ENCODE peak calls at places on chromosomes 16 and 17, in five cellular contexts. E is H1, H is H9, G is mesendoderm, J is IMR-90. K is an unnamed sample.

GRCh38 chr16:57532251-57532625 is 4.1 kb downstream of the CCDC102A start:
- DNase-seq in E (peak), G (no peak), H (no peak), J (no peak), K (no peak)

GRCh38 chr16:89422905-89423630 is 67.3 kb downstream of the ANKRD11 start:
- DNase-seq in J (peak), G (no peak), E (no peak), H (no peak), K (no peak)

GRCh38 chr17:44005865-44006580 is 1.6 kb downstream of the NAGS start:
- DNase-seq in H (peak), G (peak), J (no peak), E (peak), K (no peak)

GRCh38 chr17:46071796-46072195 is 72.7 kb downstream of the STH start:
- DNase-seq in E (no peak), H (no peak), G (peak), J (no peak), K (no peak)

GRCh38 chr16:35733971-35734702 is 2274.7 kb downstream of the TP53TG3F start:
- DNase-seq in H (no peak), E (no peak), J (no peak), G (no peak), K (no peak)

GRCh38 chr17:71325886-71326285 is 794.9 kb upstream of the SOX9 start:
- DNase-seq in J (no peak), E (no peak), H (no peak), G (no peak), K (no peak)

GRCh38 chr17:28547623-28548416 is 4.6 kb downstream of the UNC119 start:
- DNase-seq in J (peak), H (peak), E (peak), G (peak), K (peak)

GRCh38 chr17:11880714-11881113 is 116.6 kb downstream of the ZNF18 start:
- DNase-seq in G (peak), H (no peak), E (no peak), J (no peak), K (no peak)

GRCh38 chr17:79797492-79798295 is 817 bp upstream of the CBX8 start:
- DNase-seq in G (peak), H (no peak), E (peak), J (no peak), K (no peak)

GRCh38 chr17:66540131-66540781 is 237.8 kb downstream of the PRKCA start:
- DNase-seq in J (peak), G (peak), E (peak), H (peak), K (peak)

GRCh38 chr16:74275031-74275636 is 21.5 kb upstream of the PSMD7 start:
- DNase-seq in J (peak), G (no peak), E (no peak), H (no peak), K (no peak)

GRCh38 chr16:17404903-17405691 is 65.7 kb downstream of the XYLT1 start:
- DNase-seq in E (no peak), J (peak), H (no peak), G (no peak), K (no peak)

GRCh38 chr16:85481738-85482137 is 131.4 kb upstream of the GSE1 start:
- DNase-seq in G (no peak), H (no peak), E (no peak), J (no peak), K (no peak)

GRCh38 chr16:85477801-85478363 is 135.2 kb upstream of the GSE1 start:
- DNase-seq in H (no peak), J (no peak), G (no peak), E (no peak), K (no peak)

GRCh38 chr16:85480727-85481101 is 132.4 kb upstream of the GSE1 start:
- DNase-seq in J (no peak), G (no peak), E (no peak), H (no peak), K (no peak)

GRCh38 chr16:85481206-85481605 is 131.9 kb upstream of the GSE1 start:
- DNase-seq in E (no peak), G (no peak), J (no peak), H (no peak), K (no peak)

GRCh38 chr16:85479972-85480726 is 133.0 kb upstream of the GSE1 start:
- DNase-seq in E (peak), J (no peak), H (peak), G (peak), K (no peak)
- H2BK15ac ChIP-seq in E (no peak), J (no peak), H (no peak), G (no peak), K (peak)

GRCh38 chr17:7850118-7850504 is 4.8 kb upstream of the TMEM88 start:
- DNase-seq in E (no peak), G (no peak), J (no peak), H (no peak), K (no peak)

GRCh38 chr17:7852262-7852670 is 2.6 kb upstream of the TMEM88 start:
- DNase-seq in G (no peak), J (no peak), H (no peak), E (no peak), K (no peak)

GRCh38 chr17:7852919-7853692 is 1.8 kb upstream of the TMEM88 start:
- DNase-seq in J (no peak), E (peak), H (peak), G (peak), K (no peak)

GRCh38 chr17:7850970-7851437 is 3.9 kb upstream of the TMEM88 start:
- DNase-seq in H (no peak), J (no peak), E (no peak), G (no peak), K (no peak)

DNA sequence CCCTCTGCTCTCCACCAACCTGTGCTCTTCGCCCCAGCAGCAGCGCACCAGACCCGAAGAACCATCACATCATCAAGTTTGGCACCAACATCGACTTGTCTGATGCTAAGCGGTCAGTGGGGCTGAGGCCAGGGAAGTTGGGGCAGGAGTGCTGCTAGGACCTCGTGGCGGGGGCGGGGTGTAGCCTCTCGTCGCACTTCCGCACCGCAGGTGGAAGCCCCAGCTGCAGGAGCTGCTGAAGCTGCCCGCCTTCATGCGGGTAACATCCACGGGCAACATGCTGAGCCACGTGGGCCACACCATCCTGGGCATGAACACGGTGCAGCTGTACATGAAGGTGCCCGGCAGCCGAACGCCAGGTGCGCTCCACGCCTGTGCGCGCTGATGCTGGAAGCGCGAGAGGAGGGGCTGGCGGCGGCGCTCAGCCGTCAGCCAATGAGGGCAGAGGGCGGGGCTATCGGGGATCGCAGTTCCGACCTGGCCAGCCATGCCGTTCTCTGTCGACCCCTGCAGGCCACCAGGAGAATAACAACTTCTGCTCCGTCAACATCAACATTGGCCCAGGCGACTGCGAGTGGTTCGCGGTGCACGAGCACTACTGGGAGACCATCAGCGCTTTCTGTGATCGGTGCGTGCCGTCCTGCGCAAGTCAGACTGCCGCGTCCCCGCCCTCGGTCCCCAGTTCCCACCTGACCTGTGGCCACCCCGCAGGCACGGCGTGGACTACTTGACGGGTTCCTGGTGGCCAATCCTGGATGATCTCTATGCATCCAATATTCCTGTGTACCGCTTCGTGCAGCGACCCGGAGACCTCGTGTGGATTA is 3.2 kb upstream of the TMEM88 start:
- DNase-seq in E (peak), G (peak), J (peak), H (peak), K (peak)
- H4K8ac ChIP-seq in E (no peak), G (no peak), J (no peak), H (no peak), K (peak)

GRCh38 chr17:78343433-78344201 is 16.3 kb downstream of the SOCS3 start:
- DNase-seq in J (no peak), E (no peak), H (peak), G (no peak), K (no peak)

GRCh38 chr17:78344666-78345065 is 15.2 kb downstream of the SOCS3 start:
- DNase-seq in E (no peak), J (no peak), G (no peak), H (peak), K (no peak)

GRCh38 chr17:78345791-78346494 is 13.9 kb downstream of the SOCS3 start:
- DNase-seq in H (no peak), J (no peak), G (no peak), E (no peak), K (no peak)

GRCh38 chr17:78346605-78347250 is 13.1 kb downstream of the SOCS3 start:
- DNase-seq in J (peak), G (no peak), H (no peak), E (no peak), K (no peak)

GRCh38 chr17:78345172-78345571 is 14.7 kb downstream of the SOCS3 start:
- DNase-seq in G (no peak), E (no peak), J (no peak), H (peak), K (no peak)
- H2BK15ac ChIP-seq in G (no peak), E (no peak), J (peak), H (no peak), K (peak)

DNA sequence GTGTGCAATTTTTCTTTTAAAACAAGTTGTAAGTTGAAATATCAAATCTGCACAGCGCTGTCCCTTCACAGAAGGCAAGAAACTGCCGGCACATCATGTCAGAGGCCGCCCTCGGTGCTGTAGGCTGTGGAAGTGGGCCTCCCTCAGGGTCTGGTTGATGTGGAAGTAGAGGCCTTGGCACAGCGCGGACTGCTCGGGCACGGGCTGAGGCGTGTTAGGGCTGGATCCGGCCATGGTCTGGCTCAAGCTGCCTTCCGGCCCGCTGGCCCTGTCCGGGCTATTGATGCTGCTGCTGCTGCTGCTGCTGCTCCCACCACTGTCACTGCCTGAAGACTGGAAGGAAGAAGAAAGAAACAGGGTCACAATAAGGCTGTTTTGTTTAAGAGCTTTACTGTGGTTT is 16.6 kb downstream of the COG1 start:
- DNase-seq in E (no peak), J (no peak), H (no peak), G (no peak), K (no peak)
- H4K8ac ChIP-seq in E (no peak), J (no peak), H (no peak), G (no peak), K (no peak)

DNA sequence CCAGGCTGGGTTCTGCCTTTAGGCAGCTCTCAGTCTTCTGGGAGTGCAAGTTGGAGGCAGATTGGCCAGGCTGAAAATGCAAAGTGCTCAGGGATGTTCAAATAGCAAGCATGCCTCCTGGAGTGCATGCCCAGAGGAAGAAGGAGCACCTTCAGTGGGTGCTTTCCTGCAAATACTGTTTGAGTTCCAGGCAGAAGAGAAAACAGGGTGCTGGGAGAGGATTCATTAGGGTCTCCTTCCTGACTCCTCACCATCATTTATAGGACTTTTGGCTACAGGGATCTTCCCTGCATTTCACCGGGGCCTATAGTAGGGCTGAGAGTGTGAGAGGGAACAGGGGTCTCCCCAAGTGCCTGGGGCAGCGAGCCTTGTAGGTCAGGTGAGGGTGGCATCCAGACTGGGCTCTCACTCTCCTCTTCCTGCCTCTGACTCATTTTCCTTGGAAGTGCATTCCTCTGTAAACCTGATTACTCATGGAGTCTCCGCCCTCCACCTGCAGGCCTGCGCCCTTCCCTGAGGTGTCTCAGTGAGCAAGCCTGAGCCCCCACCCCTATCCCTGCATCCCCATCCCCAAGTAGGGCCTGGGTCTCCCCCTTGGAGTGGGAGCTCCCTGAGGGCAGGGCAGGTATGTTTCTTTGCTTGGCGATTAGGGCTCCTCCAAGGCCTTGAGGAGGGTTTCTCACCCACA is 17.1 kb upstream of the TNS4 start:
- DNase-seq in E (no peak), J (no peak), H (peak), G (peak), K (no peak)
- H2BK15ac ChIP-seq in E (no peak), J (peak), H (no peak), G (no peak), K (no peak)

DNA sequence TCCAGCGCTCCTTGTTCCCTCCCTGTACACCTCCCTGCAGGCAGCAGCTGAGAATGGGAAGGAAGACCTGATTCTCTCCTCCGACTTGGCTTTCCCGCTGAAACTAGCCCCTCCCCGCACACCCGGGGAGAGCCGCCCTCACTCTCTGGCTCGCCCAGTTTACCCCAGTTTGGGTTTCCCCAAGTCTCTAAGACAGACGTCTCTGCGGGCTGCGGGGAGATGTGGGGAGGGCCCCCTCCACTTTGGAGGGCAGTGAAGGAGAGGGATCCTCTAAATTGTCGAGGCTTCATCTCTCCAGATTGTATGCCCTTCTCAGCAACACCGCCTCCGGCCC is 797 bp downstream of the GRB7 start:
- DNase-seq in G (peak), J (no peak), E (peak), H (peak), K (no peak)
- H4K8ac ChIP-seq in G (no peak), J (no peak), E (peak), H (no peak), K (no peak)

GRCh38 chr17:4073983-4074830 is 68.6 kb downstream of the ZZEF1 start:
- DNase-seq in J (no peak), E (no peak), H (no peak), G (no peak), K (no peak)
- H2BK15ac ChIP-seq in J (no peak), E (no peak), H (no peak), G (no peak), K (no peak)

DNA sequence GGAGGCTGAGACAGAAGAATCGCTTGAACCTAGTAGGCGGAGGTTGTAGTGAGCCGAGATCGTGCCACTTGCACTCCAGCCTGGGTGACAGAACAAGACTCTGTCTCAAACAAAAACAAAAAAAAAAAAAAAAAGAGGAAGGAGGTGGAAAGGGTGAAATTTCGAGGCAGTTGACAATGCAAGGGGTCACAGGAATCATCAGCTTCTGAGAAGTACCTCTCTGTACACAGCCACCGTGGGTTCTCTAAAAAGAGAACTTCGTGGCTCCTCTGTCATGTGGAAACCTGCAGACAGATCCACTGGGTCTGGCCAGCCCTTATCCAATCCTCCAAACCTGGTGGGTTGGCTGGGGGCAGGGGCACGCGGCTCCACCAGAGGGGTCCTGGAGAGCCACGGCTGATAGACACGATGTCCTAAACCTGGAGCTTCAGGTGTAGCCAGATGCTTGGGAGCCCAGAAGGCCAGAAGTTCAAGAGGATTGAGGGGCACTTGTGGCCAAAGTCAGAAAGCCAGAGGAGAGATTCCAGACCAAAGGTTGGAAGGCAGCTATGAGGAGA is 554 bp upstream of the CD300LF start:
- DNase-seq in E (no peak), G (no peak), H (no peak), J (no peak), K (no peak)
- H4K8ac ChIP-seq in E (no peak), G (no peak), H (no peak), J (no peak), K (no peak)